ENCODE peak calls at places on chromosomes 1 and 21, in four cellular contexts. One of them, this sample, is unnamed.

GRCh38 chr1:117802546-117803257 is 126.7 kb downstream of the GDAP2 start:
- DNase-seq in germinal center: no peak
- DNase-seq in kidney glomerular epithelial cell: no peak
- DNase-seq in neural crest cell: peak
- DNase-seq in this sample: no peak

GRCh38 chr21:15063081-15063820 is 1.5 kb downstream of the NRIP1 start:
- DNase-seq in neural crest cell: no peak
- DNase-seq in kidney glomerular epithelial cell: peak
- DNase-seq in germinal center: no peak
- DNase-seq in this sample: no peak

GRCh38 chr1:43873851-43874250 is 59.8 kb upstream of the ARTN start:
- DNase-seq in germinal center: no peak
- DNase-seq in kidney glomerular epithelial cell: no peak
- DNase-seq in neural crest cell: no peak
- DNase-seq in this sample: no peak

GRCh38 chr1:17214876-17215544 is 10.1 kb downstream of the PADI1 start:
- DNase-seq in germinal center: no peak
- DNase-seq in neural crest cell: no peak
- DNase-seq in kidney glomerular epithelial cell: no peak
- DNase-seq in this sample: no peak

GRCh38 chr1:15742339-15742801 is at the start of gene TMEM82:
- DNase-seq in kidney glomerular epithelial cell: no peak
- DNase-seq in neural crest cell: no peak
- DNase-seq in germinal center: no peak
- DNase-seq in this sample: no peak

GRCh38 chr21:33259995-33260394 is 6.2 kb upstream of the IL10RB start:
- DNase-seq in kidney glomerular epithelial cell: no peak
- DNase-seq in neural crest cell: no peak
- DNase-seq in germinal center: no peak
- DNase-seq in this sample: no peak

GRCh38 chr1:12208764-12209494 is 20.9 kb upstream of the VPS13D start:
- DNase-seq in kidney glomerular epithelial cell: peak
- DNase-seq in germinal center: peak
- DNase-seq in neural crest cell: peak
- DNase-seq in this sample: peak

GRCh38 chr1:34984435-34985062 is 598 bp downstream of the TMEM35B start:
- DNase-seq in kidney glomerular epithelial cell: peak
- DNase-seq in neural crest cell: no peak
- DNase-seq in germinal center: no peak
- DNase-seq in this sample: peak

GRCh38 chr1:239858058-239858457 is 233.6 kb upstream of the FMN2 start:
- DNase-seq in neural crest cell: no peak
- DNase-seq in germinal center: no peak
- DNase-seq in kidney glomerular epithelial cell: peak
- DNase-seq in this sample: no peak

GRCh38 chr21:37575536-37576083 is 209.0 kb downstream of the DYRK1A start:
- DNase-seq in neural crest cell: no peak
- DNase-seq in germinal center: no peak
- DNase-seq in kidney glomerular epithelial cell: no peak
- DNase-seq in this sample: no peak